ENCODE peak calls at places on chromosomes 12 and 14, in seven cellular contexts. J is SK-N-SH, S is K562, P is HCT116, A is HepG2, Z is GM12878, R is H1. G is an unnamed sample.

GRCh38 chr12:102978316-102978715 is 20.8 kb downstream of the ASCL1 start:
- DNase-seq in Z (no peak), A (no peak), J (no peak), P (no peak), S (no peak), R (no peak), G (no peak)

GRCh38 chr12:49922349-49923034 is 18.8 kb upstream of the FAIM2 start:
- DNase-seq in J (no peak), R (no peak), S (no peak), P (no peak), Z (no peak), A (no peak), G (no peak)

GRCh38 chr14:44979740-44980346 is 17.9 kb downstream of the TOGARAM1 start:
- DNase-seq in S (no peak), Z (no peak), A (no peak), P (no peak), J (peak; percentile 28), R (no peak), G (peak; percentile 10)

GRCh38 chr14:30225171-30225570 is 297.5 kb upstream of the PRKD1 start:
- DNase-seq in Z (no peak), P (no peak), A (no peak), J (no peak), R (no peak), S (no peak), G (no peak)

GRCh38 chr14:77139540-77140342 is 1.9 kb downstream of the ZDHHC22 start:
- DNase-seq in R (no peak), A (peak; percentile 29), J (peak; percentile 90), Z (no peak), P (peak; percentile 27), S (peak; percentile 66), G (peak; percentile 72)

GRCh38 chr12:43836455-43836989 is 641 bp downstream of the TMEM117 start:
- DNase-seq in J (peak; percentile 19), P (no peak), A (peak; percentile 43), Z (no peak), S (peak; percentile 10), R (no peak), G (no peak)

GRCh38 chr12:93137656-93138612 is 208.8 kb upstream of the EEA1 start:
- DNase-seq in J (no peak), S (peak; percentile 37), P (peak; percentile 0), Z (no peak), R (no peak), A (no peak), G (no peak)

GRCh38 chr14:64812412-64812811 is 67.3 kb downstream of the SPTB start:
- DNase-seq in R (no peak), S (no peak), Z (no peak), A (no peak), J (no peak), P (peak; percentile 47), G (peak; percentile 60)

GRCh38 chr12:80766897-80767296 is 50.2 kb downstream of the MYF5 start:
- DNase-seq in P (no peak), S (no peak), A (no peak), R (no peak), Z (peak; percentile 35), J (no peak), G (no peak)

GRCh38 chr14:53295985-53296582 is 143.0 kb upstream of the DDHD1 start:
- DNase-seq in S (peak; percentile 15), P (peak; percentile 23), A (peak; percentile 17), R (no peak), J (peak; percentile 8), Z (no peak), G (peak; percentile 65)

DNA sequence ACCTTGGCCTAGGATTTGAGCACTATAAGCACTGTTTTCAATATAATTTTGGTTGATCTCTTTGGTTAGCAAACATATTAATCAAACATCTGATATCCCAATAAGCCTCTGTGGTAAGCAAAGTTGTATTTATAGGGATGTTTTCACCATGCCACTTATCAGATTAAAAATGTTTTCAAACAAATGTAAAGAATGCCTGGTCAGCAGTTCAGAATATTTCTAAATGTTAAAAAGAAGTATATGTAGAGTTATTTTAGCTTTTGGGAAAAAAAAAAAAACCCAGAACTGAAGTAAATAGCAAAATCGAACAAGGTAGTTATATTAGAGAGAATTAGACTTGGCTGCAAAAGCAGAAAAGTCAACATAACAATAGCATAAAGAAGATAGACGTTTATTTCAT is 3.9 kb downstream of the NAV3 start:
- DNase-seq in Z (no peak), R (no peak), J (no peak), S (no peak), A (no peak), P (no peak), G (no peak)
- TF ChIP-seq JUND in Z (no peak), R (no peak), J (no peak), S (no peak), A (no peak), P (no peak), G (no peak)

DNA sequence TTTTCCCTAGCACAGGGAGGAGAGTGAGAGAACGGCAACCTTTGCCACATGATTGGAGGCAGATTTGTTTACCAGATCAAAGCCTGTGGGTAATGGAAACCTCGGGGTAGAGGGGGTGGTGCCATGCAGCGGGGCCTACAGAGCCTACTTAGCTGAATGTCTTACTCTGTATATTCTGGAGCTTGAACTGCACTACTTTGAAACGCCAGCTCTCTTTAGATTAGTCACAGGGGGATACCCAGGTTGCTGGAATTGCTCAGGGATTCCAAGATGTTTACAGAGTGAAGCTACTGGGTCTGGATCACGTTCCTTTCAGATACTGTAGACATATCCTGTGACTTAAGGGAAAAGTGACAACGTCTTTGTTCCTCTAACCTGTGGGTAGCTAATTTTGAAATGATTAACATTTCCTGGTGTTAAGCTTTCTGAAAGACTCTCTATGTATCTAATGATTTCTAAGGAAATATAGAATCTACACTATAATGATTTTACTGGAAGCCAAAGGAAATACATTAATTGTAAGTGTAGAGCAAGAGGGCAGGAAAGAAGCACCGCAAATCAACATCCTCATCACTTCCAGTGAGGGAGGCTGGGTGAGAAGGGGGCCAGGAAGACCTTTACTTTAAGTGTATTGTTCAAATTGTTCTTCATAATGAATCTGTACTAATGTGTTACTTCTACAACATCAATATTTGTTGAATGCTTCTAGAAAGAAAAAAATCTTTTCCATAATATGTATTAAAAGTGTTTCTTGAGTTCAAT is 65.5 kb upstream of the DACT1 start:
- DNase-seq in P (no peak), J (no peak), R (no peak), S (no peak), Z (no peak), A (peak; percentile 4), G (peak; percentile 12)
- TF ChIP-seq JUND in P (no peak), J (no peak), R (no peak), S (no peak), Z (no peak), A (no peak), G (no peak)

GRCh38 chr12:48021485-48022179 is 17.4 kb upstream of the COL2A1 start:
- DNase-seq in J (no peak), S (no peak), A (no peak), R (peak; percentile 97), P (no peak), Z (no peak), G (peak; percentile 96)
- TF ChIP-seq JUND in J (no peak), S (no peak), A (no peak), R (no peak), P (no peak), Z (no peak), G (peak; percentile 92)

GRCh38 chr12:116343331-116343884 is 65.9 kb upstream of the MED13L start:
- DNase-seq in A (no peak), S (no peak), J (no peak), P (no peak), Z (no peak), R (no peak), G (no peak)
- TF ChIP-seq JUND in A (no peak), S (no peak), J (no peak), P (no peak), Z (no peak), R (no peak), G (no peak)

GRCh38 chr14:80455031-80455430 is 243.7 kb upstream of the DIO2 start:
- DNase-seq in P (no peak), S (no peak), Z (no peak), R (no peak), J (no peak), A (no peak), G (peak; percentile 66)
- TF ChIP-seq JUND in P (no peak), S (no peak), Z (no peak), R (no peak), J (no peak), A (no peak), G (no peak)

GRCh38 chr12:29343022-29343799 is 37.8 kb downstream of the ERGIC2 start:
- DNase-seq in P (no peak), S (no peak), R (no peak), J (no peak), A (no peak), Z (no peak), G (no peak)
- TF ChIP-seq JUND in P (no peak), S (no peak), R (no peak), J (no peak), A (no peak), Z (no peak), G (no peak)

DNA sequence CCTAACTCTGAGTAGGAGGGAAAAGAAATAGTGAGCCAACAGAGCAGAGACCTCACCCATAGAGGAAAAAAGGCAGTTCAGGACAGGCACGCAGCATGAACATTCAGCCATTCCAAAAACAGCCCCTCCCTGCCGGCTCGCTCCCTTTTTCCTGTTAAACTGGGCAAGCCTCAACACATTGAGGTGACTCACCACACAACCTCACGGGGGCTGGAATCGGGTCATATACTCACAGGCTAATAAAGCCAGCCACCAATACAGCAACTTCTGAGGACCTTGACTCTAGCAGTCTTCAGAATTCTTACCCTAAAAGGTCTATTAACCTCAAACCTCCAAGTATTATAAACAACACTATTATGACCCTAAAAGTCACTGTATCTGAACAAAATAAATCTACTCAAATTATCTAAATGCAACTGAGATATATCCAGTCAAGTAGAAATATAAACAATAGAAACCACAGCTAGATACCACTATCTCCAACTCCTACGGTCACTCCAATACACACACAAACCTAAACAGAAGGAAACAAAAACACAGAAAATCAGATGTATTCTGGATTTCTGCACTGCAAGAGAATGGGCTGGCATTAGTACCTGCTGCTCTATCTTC is 6.3 kb downstream of the YBX3 start:
- DNase-seq in J (no peak), S (no peak), Z (no peak), P (peak; percentile 75), R (no peak), A (no peak), G (peak; percentile 32)
- TF ChIP-seq JUND in J (no peak), S (no peak), Z (no peak), P (peak; percentile 94), R (peak; percentile 74), A (no peak), G (no peak)

GRCh38 chr14:89190779-89191513 is 226.1 kb downstream of the FOXN3 start:
- DNase-seq in S (no peak), A (no peak), P (no peak), R (no peak), J (peak; percentile 84), Z (no peak), G (no peak)
- TF ChIP-seq JUND in S (no peak), A (no peak), P (no peak), R (no peak), J (no peak), Z (no peak), G (no peak)

G was measured in T47D.